ENCODE peak calls at places on chromosomes 3 and 15, in ten cellular contexts. One of them, this sample, is unnamed. For H3K4me1, the result is how much of the 10 kb centered on the place peaks cover.

GRCh38 chr15:40992825-40993224 is 39.6 kb downstream of the CHAC1 start:
- DNase-seq in upper lobe of right lung: no peak
- DNase-seq in BE2C: no peak
- DNase-seq in Peyer's patch: no peak
- DNase-seq in CD4-positive, alpha-beta memory T cell: no peak
- DNase-seq in OCI-LY7: no peak
- DNase-seq in A673: no peak
- DNase-seq in A549: no peak
- DNase-seq in MM.1S: no peak
- DNase-seq in CD8-positive, alpha-beta T cell: no peak
- DNase-seq in this sample: no peak

GRCh38 chr3:120203016-120203415 is 82.0 kb downstream of the GPR156 start:
- DNase-seq in OCI-LY7: no peak
- DNase-seq in Peyer's patch: no peak
- DNase-seq in A673: peak
- DNase-seq in upper lobe of right lung: no peak
- DNase-seq in A549: no peak
- DNase-seq in BE2C: no peak
- DNase-seq in CD8-positive, alpha-beta T cell: no peak
- DNase-seq in CD4-positive, alpha-beta memory T cell: no peak
- DNase-seq in MM.1S: no peak
- DNase-seq in this sample: no peak

GRCh38 chr3:106116733-106117489 is 248.1 kb upstream of the CBLB start:
- DNase-seq in CD8-positive, alpha-beta T cell: no peak
- DNase-seq in BE2C: no peak
- DNase-seq in A673: no peak
- DNase-seq in MM.1S: no peak
- DNase-seq in upper lobe of right lung: no peak
- DNase-seq in A549: no peak
- DNase-seq in CD4-positive, alpha-beta memory T cell: no peak
- DNase-seq in OCI-LY7: no peak
- DNase-seq in Peyer's patch: no peak
- DNase-seq in this sample: no peak

GRCh38 chr3:122921791-122922651 is 105.5 kb downstream of the SEMA5B start:
- DNase-seq in CD4-positive, alpha-beta memory T cell: no peak
- DNase-seq in Peyer's patch: no peak
- DNase-seq in MM.1S: peak
- DNase-seq in A673: peak
- DNase-seq in CD8-positive, alpha-beta T cell: no peak
- DNase-seq in upper lobe of right lung: no peak
- DNase-seq in BE2C: no peak
- DNase-seq in OCI-LY7: no peak
- DNase-seq in A549: peak
- DNase-seq in this sample: no peak

GRCh38 chr3:114941626-114942309 is 205.3 kb downstream of the ZBTB20 start:
- DNase-seq in Peyer's patch: no peak
- DNase-seq in BE2C: no peak
- DNase-seq in MM.1S: no peak
- DNase-seq in A549: no peak
- DNase-seq in CD8-positive, alpha-beta T cell: no peak
- DNase-seq in A673: no peak
- DNase-seq in upper lobe of right lung: no peak
- DNase-seq in OCI-LY7: no peak
- DNase-seq in CD4-positive, alpha-beta memory T cell: no peak
- DNase-seq in this sample: no peak

GRCh38 chr3:37181766-37182165 is 7.4 kb upstream of the LRRFIP2 start:
- DNase-seq in BE2C: no peak
- DNase-seq in MM.1S: no peak
- DNase-seq in CD8-positive, alpha-beta T cell: no peak
- DNase-seq in upper lobe of right lung: no peak
- DNase-seq in A549: no peak
- DNase-seq in A673: peak
- DNase-seq in CD4-positive, alpha-beta memory T cell: no peak
- DNase-seq in Peyer's patch: no peak
- DNase-seq in OCI-LY7: no peak
- DNase-seq in this sample: no peak

GRCh38 chr15:89330881-89331595 is 3.6 kb downstream of the POLG start:
- DNase-seq in OCI-LY7: no peak
- DNase-seq in BE2C: no peak
- DNase-seq in MM.1S: no peak
- DNase-seq in CD8-positive, alpha-beta T cell: no peak
- DNase-seq in upper lobe of right lung: no peak
- DNase-seq in Peyer's patch: no peak
- DNase-seq in A549: no peak
- DNase-seq in CD4-positive, alpha-beta memory T cell: no peak
- DNase-seq in A673: no peak
- DNase-seq in this sample: peak

GRCh38 chr3:52055537-52056351 is 627 bp downstream of the DUSP7 start:
- DNase-seq in BE2C: peak
- DNase-seq in CD8-positive, alpha-beta T cell: peak
- DNase-seq in OCI-LY7: peak
- DNase-seq in MM.1S: peak
- DNase-seq in A549: peak
- DNase-seq in Peyer's patch: peak
- DNase-seq in upper lobe of right lung: peak
- DNase-seq in CD4-positive, alpha-beta memory T cell: peak
- DNase-seq in A673: peak
- DNase-seq in this sample: peak

GRCh38 chr3:140499114-140499757 is 178.6 kb upstream of the TRIM42 start:
- DNase-seq in A549: no peak
- DNase-seq in CD4-positive, alpha-beta memory T cell: no peak
- DNase-seq in A673: peak
- DNase-seq in BE2C: no peak
- DNase-seq in OCI-LY7: peak
- DNase-seq in Peyer's patch: no peak
- DNase-seq in MM.1S: no peak
- DNase-seq in CD8-positive, alpha-beta T cell: no peak
- DNase-seq in upper lobe of right lung: no peak
- DNase-seq in this sample: peak

GRCh38 chr3:142129516-142130171 is 19.7 kb downstream of the TFDP2 start:
- DNase-seq in A549: no peak
- DNase-seq in CD4-positive, alpha-beta memory T cell: no peak
- DNase-seq in upper lobe of right lung: no peak
- DNase-seq in Peyer's patch: no peak
- DNase-seq in CD8-positive, alpha-beta T cell: no peak
- DNase-seq in A673: no peak
- DNase-seq in MM.1S: no peak
- DNase-seq in BE2C: no peak
- DNase-seq in OCI-LY7: no peak
- DNase-seq in this sample: no peak
- H3K4me1 ChIP-seq in A549: under half
- H3K4me1 ChIP-seq in CD4-positive, alpha-beta memory T cell: under half
- H3K4me1 ChIP-seq in upper lobe of right lung: under half
- H3K4me1 ChIP-seq in Peyer's patch: under half
- H3K4me1 ChIP-seq in CD8-positive, alpha-beta T cell: under half
- H3K4me1 ChIP-seq in A673: under half
- H3K4me1 ChIP-seq in MM.1S: under half
- H3K4me1 ChIP-seq in BE2C: under half
- H3K4me1 ChIP-seq in OCI-LY7: under half
- H3K4me1 ChIP-seq in this sample: under half

DNA sequence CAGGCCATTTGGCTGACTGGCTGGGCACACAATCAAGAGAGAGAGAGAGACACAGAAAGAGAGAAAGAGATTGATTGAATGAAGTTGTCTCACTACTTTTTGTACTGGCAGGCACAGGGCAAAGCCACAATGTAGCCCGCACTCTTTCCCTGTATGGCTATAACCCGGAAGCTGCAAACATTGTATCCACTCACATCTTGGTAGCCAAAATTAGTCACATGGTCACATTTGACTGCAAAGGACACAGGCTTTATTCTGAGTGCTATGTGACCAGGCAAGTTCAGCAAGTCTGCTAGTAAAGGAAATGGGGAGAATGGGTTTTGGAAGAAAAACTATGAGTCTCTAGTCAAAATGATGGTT is 31.4 kb upstream of the GLCE start:
- DNase-seq in upper lobe of right lung: no peak
- DNase-seq in A673: no peak
- DNase-seq in MM.1S: no peak
- DNase-seq in CD4-positive, alpha-beta memory T cell: no peak
- DNase-seq in CD8-positive, alpha-beta T cell: no peak
- DNase-seq in A549: no peak
- DNase-seq in Peyer's patch: no peak
- DNase-seq in OCI-LY7: no peak
- DNase-seq in BE2C: no peak
- DNase-seq in this sample: no peak
- H3K4me1 ChIP-seq in upper lobe of right lung: under half
- H3K4me1 ChIP-seq in A673: under half
- H3K4me1 ChIP-seq in MM.1S: under half
- H3K4me1 ChIP-seq in CD4-positive, alpha-beta memory T cell: under half
- H3K4me1 ChIP-seq in CD8-positive, alpha-beta T cell: under half
- H3K4me1 ChIP-seq in A549: under half
- H3K4me1 ChIP-seq in Peyer's patch: under half
- H3K4me1 ChIP-seq in OCI-LY7: under half
- H3K4me1 ChIP-seq in BE2C: under half
- H3K4me1 ChIP-seq in this sample: under half

DNA sequence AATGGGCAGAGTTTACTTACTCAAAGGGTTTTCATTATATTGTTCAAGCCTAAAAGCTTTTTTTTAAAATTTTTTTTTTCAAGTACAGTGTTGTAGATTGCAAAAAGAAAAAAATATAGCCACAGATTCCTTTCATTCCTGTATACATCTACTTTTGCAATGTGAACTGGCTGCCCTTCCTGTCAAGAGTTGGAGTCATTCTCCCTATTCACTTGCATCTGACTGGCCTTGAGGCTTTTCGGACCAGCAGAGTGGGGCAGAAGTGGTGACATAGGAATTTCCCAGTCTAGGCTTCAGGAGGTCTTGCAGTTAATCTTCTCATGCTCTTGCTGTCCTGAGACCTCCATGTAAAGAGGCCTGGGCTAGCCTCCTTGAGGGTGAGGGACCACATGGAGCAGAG is 218.3 kb upstream of the CFAP20DC start:
- DNase-seq in A673: no peak
- DNase-seq in CD4-positive, alpha-beta memory T cell: no peak
- DNase-seq in OCI-LY7: no peak
- DNase-seq in MM.1S: no peak
- DNase-seq in Peyer's patch: no peak
- DNase-seq in CD8-positive, alpha-beta T cell: no peak
- DNase-seq in BE2C: no peak
- DNase-seq in A549: no peak
- DNase-seq in upper lobe of right lung: no peak
- DNase-seq in this sample: no peak
- H3K4me1 ChIP-seq in A673: under half
- H3K4me1 ChIP-seq in CD4-positive, alpha-beta memory T cell: under half
- H3K4me1 ChIP-seq in OCI-LY7: under half
- H3K4me1 ChIP-seq in MM.1S: under half
- H3K4me1 ChIP-seq in Peyer's patch: under half
- H3K4me1 ChIP-seq in CD8-positive, alpha-beta T cell: under half
- H3K4me1 ChIP-seq in BE2C: under half
- H3K4me1 ChIP-seq in A549: under half
- H3K4me1 ChIP-seq in upper lobe of right lung: under half
- H3K4me1 ChIP-seq in this sample: under half

GRCh38 chr3:99648091-99648490 is 9.7 kb downstream of the COL8A1 start:
- DNase-seq in A549: no peak
- DNase-seq in CD8-positive, alpha-beta T cell: no peak
- DNase-seq in OCI-LY7: no peak
- DNase-seq in BE2C: no peak
- DNase-seq in A673: no peak
- DNase-seq in upper lobe of right lung: no peak
- DNase-seq in CD4-positive, alpha-beta memory T cell: no peak
- DNase-seq in MM.1S: peak
- DNase-seq in Peyer's patch: no peak
- DNase-seq in this sample: no peak

GRCh38 chr3:99647081-99647480 is 8.7 kb downstream of the COL8A1 start:
- DNase-seq in CD4-positive, alpha-beta memory T cell: no peak
- DNase-seq in A673: peak
- DNase-seq in upper lobe of right lung: no peak
- DNase-seq in CD8-positive, alpha-beta T cell: no peak
- DNase-seq in MM.1S: no peak
- DNase-seq in A549: no peak
- DNase-seq in BE2C: no peak
- DNase-seq in Peyer's patch: no peak
- DNase-seq in OCI-LY7: no peak
- DNase-seq in this sample: no peak

GRCh38 chr3:99645277-99646106 is 7.1 kb downstream of the COL8A1 start:
- DNase-seq in MM.1S: no peak
- DNase-seq in CD4-positive, alpha-beta memory T cell: no peak
- DNase-seq in A673: peak
- DNase-seq in BE2C: peak
- DNase-seq in Peyer's patch: no peak
- DNase-seq in upper lobe of right lung: no peak
- DNase-seq in CD8-positive, alpha-beta T cell: no peak
- DNase-seq in A549: no peak
- DNase-seq in OCI-LY7: peak
- DNase-seq in this sample: peak

GRCh38 chr3:99646107-99646435 is 7.7 kb downstream of the COL8A1 start:
- DNase-seq in MM.1S: no peak
- DNase-seq in A673: peak
- DNase-seq in Peyer's patch: no peak
- DNase-seq in BE2C: no peak
- DNase-seq in CD4-positive, alpha-beta memory T cell: no peak
- DNase-seq in upper lobe of right lung: no peak
- DNase-seq in OCI-LY7: no peak
- DNase-seq in CD8-positive, alpha-beta T cell: no peak
- DNase-seq in A549: no peak
- DNase-seq in this sample: no peak

GRCh38 chr3:99648496-99648895 is 10.1 kb downstream of the COL8A1 start:
- DNase-seq in upper lobe of right lung: no peak
- DNase-seq in A673: no peak
- DNase-seq in A549: no peak
- DNase-seq in MM.1S: no peak
- DNase-seq in CD4-positive, alpha-beta memory T cell: no peak
- DNase-seq in CD8-positive, alpha-beta T cell: no peak
- DNase-seq in Peyer's patch: no peak
- DNase-seq in BE2C: no peak
- DNase-seq in OCI-LY7: no peak
- DNase-seq in this sample: no peak
- H3K4me1 ChIP-seq in upper lobe of right lung: under half
- H3K4me1 ChIP-seq in A673: under half
- H3K4me1 ChIP-seq in A549: under half
- H3K4me1 ChIP-seq in MM.1S: under half
- H3K4me1 ChIP-seq in CD4-positive, alpha-beta memory T cell: under half
- H3K4me1 ChIP-seq in CD8-positive, alpha-beta T cell: under half
- H3K4me1 ChIP-seq in Peyer's patch: under half
- H3K4me1 ChIP-seq in BE2C: under half
- H3K4me1 ChIP-seq in OCI-LY7: under half
- H3K4me1 ChIP-seq in this sample: under half

DNA sequence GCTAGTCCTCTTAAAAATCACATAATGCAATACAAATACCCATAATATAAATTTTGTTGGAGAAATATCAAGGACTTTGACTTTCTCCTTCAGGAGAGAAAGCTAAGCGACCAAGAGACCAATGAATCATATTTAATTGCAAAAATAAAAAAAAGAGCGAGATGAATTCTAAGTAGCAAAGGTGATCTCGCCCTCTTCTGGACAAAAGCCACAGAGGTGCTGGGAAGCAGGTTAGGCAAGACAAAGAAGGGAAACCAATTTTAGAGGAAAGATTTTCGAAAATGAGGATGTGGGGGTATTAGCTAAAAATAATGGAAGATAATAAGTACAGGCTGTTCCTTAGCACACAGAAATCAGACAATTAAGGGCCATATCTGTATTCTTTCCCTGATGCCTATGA is 111.4 kb upstream of the PLAAT1 start:
- DNase-seq in MM.1S: no peak
- DNase-seq in BE2C: no peak
- DNase-seq in CD8-positive, alpha-beta T cell: no peak
- DNase-seq in Peyer's patch: no peak
- DNase-seq in OCI-LY7: no peak
- DNase-seq in A673: no peak
- DNase-seq in CD4-positive, alpha-beta memory T cell: no peak
- DNase-seq in A549: no peak
- DNase-seq in upper lobe of right lung: no peak
- DNase-seq in this sample: no peak
- H3K4me1 ChIP-seq in MM.1S: under half
- H3K4me1 ChIP-seq in BE2C: under half
- H3K4me1 ChIP-seq in CD8-positive, alpha-beta T cell: under half
- H3K4me1 ChIP-seq in Peyer's patch: under half
- H3K4me1 ChIP-seq in OCI-LY7: under half
- H3K4me1 ChIP-seq in A673: under half
- H3K4me1 ChIP-seq in CD4-positive, alpha-beta memory T cell: under half
- H3K4me1 ChIP-seq in A549: under half
- H3K4me1 ChIP-seq in upper lobe of right lung: under half
- H3K4me1 ChIP-seq in this sample: under half

This sample was measured in SJCRH30.